ENCODE peak calls at places on chromosomes 12 and 14, in ten cellular contexts. T is A549, Y is stomach, Z is GM12891, L is lower leg skin, R is tibial nerve, A is breast epithelium, H is uterus, B is prostate gland, V is IMR-90. E is an unnamed sample.

GRCh38 chr12:113201187-113202177 is 16.0 kb downstream of the RITA1 start:
- DNase-seq in T (no peak), Y (no peak), Z (no peak), L (no peak), R (no peak), A (no peak), H (no peak), B (no peak), V (no peak), E (no peak)

GRCh38 chr14:93302688-93303581 is 29.9 kb downstream of the BTBD7 start:
- DNase-seq in T (no peak), Y (no peak), Z (no peak), L (no peak), R (no peak), A (no peak), H (no peak), B (no peak), V (no peak), E (peak; percentile 53)

GRCh38 chr14:24952851-24953666 is 96.9 kb downstream of the STXBP6 start:
- DNase-seq in T (no peak), Y (no peak), Z (no peak), L (no peak), R (no peak), A (no peak), H (no peak), B (no peak), V (peak; percentile 26), E (peak; percentile 4)

GRCh38 chr12:123096159-123096558 is 54.7 kb downstream of the PITPNM2 start:
- DNase-seq in T (no peak), Y (no peak), Z (no peak), L (no peak), R (no peak), A (no peak), H (no peak), B (no peak), V (no peak), E (no peak)

GRCh38 chr14:29126361-29126760 is 359.8 kb downstream of the FOXG1 start:
- DNase-seq in T (no peak), Y (no peak), Z (no peak), L (no peak), R (no peak), A (no peak), H (no peak), B (no peak), V (peak; percentile 8), E (no peak)

GRCh38 chr12:111248981-111249380 is 119.9 kb downstream of the PHETA1 start:
- DNase-seq in T (peak; percentile 43), Y (no peak), Z (no peak), L (no peak), R (no peak), A (no peak), H (no peak), B (no peak), V (no peak), E (no peak)

GRCh38 chr12:639566-639965 is 23.7 kb downstream of the NINJ2 start:
- DNase-seq in T (no peak), Y (no peak), Z (peak; percentile 29), L (no peak), R (no peak), A (no peak), H (no peak), B (no peak), V (no peak), E (peak; percentile 17)

GRCh38 chr12:127623362-127623761 is 643.6 kb upstream of the TMEM132C start:
- DNase-seq in T (no peak), Y (peak; percentile 63), Z (no peak), L (no peak), R (no peak), A (no peak), H (no peak), B (no peak), V (no peak), E (no peak)

GRCh38 chr12:95790025-95790911 is at the start of gene NTN4:
- DNase-seq in T (peak; percentile 33), Y (peak; percentile 69), Z (peak; percentile 47), L (peak; percentile 90), R (peak; percentile 21), A (peak; percentile 52), H (peak; percentile 23), B (peak; percentile 52), V (peak; percentile 24), E (no peak)

GRCh38 chr12:49293056-49293956 is 1.6 kb upstream of the PRPH start:
- DNase-seq in T (no peak), Y (peak; percentile 62), Z (no peak), L (peak; percentile 88), R (no peak), A (no peak), H (peak; percentile 56), B (no peak), V (no peak), E (no peak)

GRCh38 chr14:102479777-102480176 is 29.8 kb downstream of the ANKRD9 start:
- DNase-seq in T (no peak), Y (peak; percentile 80), Z (no peak), L (no peak), R (no peak), A (no peak), H (no peak), B (peak; percentile 40), V (no peak), E (peak; percentile 26)

GRCh38 chr12:12788131-12788530 is 2.7 kb downstream of the APOLD1 start:
- DNase-seq in T (no peak), Y (no peak), Z (no peak), L (no peak), R (no peak), A (no peak), H (peak; percentile 21), B (no peak), V (peak; percentile 16), E (no peak)

GRCh38 chr12:12784116-12784515 is 1.3 kb upstream of the APOLD1 start:
- DNase-seq in T (no peak), Y (no peak), Z (no peak), L (no peak), R (no peak), A (no peak), H (no peak), B (no peak), V (no peak), E (no peak)

GRCh38 chr12:12786716-12787601 is 1.5 kb downstream of the APOLD1 start:
- DNase-seq in T (peak; percentile 91), Y (peak; percentile 80), Z (peak; percentile 90), L (peak; percentile 93), R (peak; percentile 59), A (peak; percentile 63), H (peak; percentile 90), B (peak; percentile 68), V (peak; percentile 81), E (peak; percentile 89)

GRCh38 chr12:12786371-12786715 is 884 bp downstream of the APOLD1 start:
- DNase-seq in T (no peak), Y (no peak), Z (no peak), L (no peak), R (no peak), A (no peak), H (no peak), B (no peak), V (no peak), E (peak; percentile 83)

DNA sequence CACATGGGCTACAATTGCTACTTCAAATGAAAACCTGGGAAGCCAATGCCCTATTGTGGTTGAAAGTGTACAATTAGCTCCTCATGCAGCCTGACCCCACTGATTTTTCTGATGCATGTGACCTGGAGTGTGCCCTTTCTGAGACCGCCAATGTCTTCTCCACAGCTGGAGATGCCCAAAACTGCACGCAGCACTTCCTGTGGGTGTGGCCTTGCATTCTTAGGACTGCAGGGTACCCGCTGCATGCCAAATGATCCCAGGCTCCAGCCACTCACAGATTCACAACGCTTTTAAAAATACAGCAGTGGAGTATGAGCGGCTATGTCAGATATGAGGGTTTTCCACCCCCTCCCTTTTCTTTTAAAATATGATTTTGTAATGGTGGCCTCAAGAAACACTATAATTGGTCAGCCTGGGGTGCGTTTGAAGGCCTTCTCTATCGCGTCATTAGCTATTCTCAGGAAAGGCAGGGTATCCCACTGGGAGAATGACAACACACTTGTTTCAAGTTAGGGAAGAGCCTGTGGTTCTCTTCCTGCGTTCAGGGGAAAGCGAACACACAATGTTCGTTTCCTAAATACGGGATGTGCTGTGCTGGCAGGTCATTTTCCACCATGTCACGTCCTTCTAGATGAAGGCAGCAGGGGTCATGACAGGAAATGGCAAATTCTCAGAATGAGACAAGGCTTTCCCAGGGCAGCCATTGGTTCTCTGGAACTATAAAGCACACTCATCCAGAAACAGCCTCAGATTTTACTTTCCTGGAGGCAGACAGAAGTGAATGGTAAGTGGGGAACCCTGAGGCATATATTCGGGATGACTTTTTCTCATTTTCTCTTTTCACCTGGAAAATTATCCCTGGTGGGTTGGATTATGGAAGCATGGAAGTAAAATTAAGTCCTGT is at the start of gene APOLD1:
- DNase-seq in T (no peak), Y (no peak), Z (no peak), L (no peak), R (peak; percentile 33), A (no peak), H (peak; percentile 24), B (no peak), V (no peak), E (no peak)
- TF ChIP-seq POLR2A in T (no peak), Y (no peak), Z (no peak), L (peak; percentile 4), R (peak; percentile 46), A (peak; percentile 27), H (peak; percentile 61), B (no peak), V (no peak), E (no peak)

DNA sequence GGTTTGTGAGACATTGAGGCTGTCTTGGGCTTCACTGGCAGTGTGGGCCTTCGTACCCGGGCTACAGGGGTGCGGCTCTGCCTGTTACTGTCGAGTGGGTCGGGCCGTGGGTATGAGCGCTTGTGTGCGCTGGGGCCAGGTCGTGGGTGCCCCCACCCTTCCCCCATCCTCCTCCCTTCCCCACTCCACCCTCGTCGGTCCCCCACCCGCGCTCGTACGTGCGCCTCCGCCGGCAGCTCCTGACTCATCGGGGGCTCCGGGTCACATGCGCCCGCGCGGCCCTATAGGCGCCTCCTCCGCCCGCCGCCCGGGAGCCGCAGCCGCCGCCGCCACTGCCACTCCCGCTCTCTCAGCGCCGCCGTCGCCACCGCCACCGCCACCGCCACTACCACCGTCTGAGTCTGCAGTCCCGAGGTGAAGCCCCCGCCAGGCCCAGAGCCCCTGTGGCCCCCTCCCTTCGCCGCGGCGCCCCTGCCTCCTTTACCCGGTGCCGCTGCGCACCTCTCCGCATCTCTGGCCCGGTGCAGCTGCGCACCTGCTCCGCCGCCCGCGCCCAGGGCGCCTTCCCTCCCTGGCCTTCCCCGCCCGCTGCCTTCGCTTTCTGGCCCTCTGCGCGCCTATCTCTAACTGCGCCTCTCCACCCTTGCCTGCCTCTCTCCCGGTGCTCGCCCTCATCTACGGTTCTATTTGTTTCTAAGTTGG is at the start of gene ENO2:
- DNase-seq in T (peak; percentile 79), Y (peak; percentile 68), Z (peak; percentile 75), L (peak; percentile 97), R (peak; percentile 57), A (no peak), H (peak; percentile 80), B (peak; percentile 60), V (peak; percentile 63), E (peak; percentile 87)
- TF ChIP-seq POLR2A in T (peak; percentile 39), Y (no peak), Z (no peak), L (no peak), R (peak; percentile 39), A (no peak), H (peak; percentile 57), B (peak; percentile 59), V (no peak), E (peak; percentile 33)

GRCh38 chr12:31896514-31897039 is 62.6 kb upstream of the RESF1 start:
- DNase-seq in T (no peak), Y (peak; percentile 52), Z (peak; percentile 61), L (peak; percentile 85), R (peak; percentile 32), A (peak; percentile 34), H (peak; percentile 21), B (peak; percentile 7), V (peak; percentile 38), E (peak; percentile 7)
- TF ChIP-seq POLR2A in T (no peak), Y (no peak), Z (peak; percentile 77), L (no peak), R (no peak), A (no peak), H (no peak), B (no peak), V (no peak), E (peak; percentile 26)

GRCh38 chr12:89383235-89384049 is 31.1 kb upstream of the DUSP6 start:
- DNase-seq in T (no peak), Y (no peak), Z (no peak), L (no peak), R (peak; percentile 23), A (no peak), H (no peak), B (no peak), V (peak; percentile 47), E (no peak)
- TF ChIP-seq POLR2A in T (no peak), Y (no peak), Z (no peak), L (no peak), R (no peak), A (no peak), H (no peak), B (no peak), V (no peak), E (no peak)

E was measured in erythroblast.